ENCODE peak calls at places on chromosomes 12 and 14, in four cellular contexts. X is esophagus muscularis mucosa, G is Peyer's patch, C is neuronal stem cell. T is an unnamed sample.

GRCh38 chr12:68364893-68365725 is 32.9 kb upstream of the MDM1 start:
- DNase-seq in G (peak; percentile 85), X (peak; percentile 97), C (peak; percentile 32), T (peak; percentile 96)

GRCh38 chr12:22283006-22283506 is 51.5 kb downstream of the ST8SIA1 start:
- DNase-seq in X (no peak), G (no peak), C (no peak), T (no peak)

GRCh38 chr14:75864352-75864751 is 117.4 kb downstream of the TGFB3 start:
- DNase-seq in X (no peak), G (no peak), C (no peak), T (no peak)

GRCh38 chr12:19912996-19913395 is 455.3 kb upstream of the PDE3A start:
- DNase-seq in C (no peak), G (peak; percentile 59), X (no peak), T (peak; percentile 35)

GRCh38 chr14:29421156-29421728 is 506.4 kb downstream of the PRKD1 start:
- DNase-seq in X (no peak), G (no peak), C (no peak), T (no peak)

GRCh38 chr14:94481468-94482131 is 5.6 kb upstream of the SERPINA9 start:
- DNase-seq in G (no peak), C (no peak), X (no peak), T (no peak)

GRCh38 chr12:28776913-28777312 is 372.2 kb upstream of the FAR2 start:
- DNase-seq in C (no peak), G (no peak), X (no peak), T (no peak)

GRCh38 chr12:52082988-52083637 is 3.6 kb downstream of the SMIM41 start:
- DNase-seq in X (no peak), G (no peak), C (peak; percentile 68), T (no peak)

GRCh38 chr12:103560604-103561101 is 26.4 kb upstream of the STAB2 start:
- DNase-seq in G (no peak), X (peak; percentile 24), C (no peak), T (no peak)

GRCh38 chr14:47674546-47675238 is 713 bp downstream of the MDGA2 start:
- DNase-seq in X (no peak), G (no peak), C (peak; percentile 36), T (no peak)

GRCh38 chr14:105088812-105089745 is 23.8 kb upstream of the GPR132 start:
- DNase-seq in G (peak; percentile 54), C (no peak), X (no peak), T (no peak)
- H3K4me1 ChIP-seq in G (peaks cover 60% of the 10 kb centered on the region), C (peaks cover 23% of the 10 kb centered on the region), X (peaks cover 79% of the 10 kb centered on the region), T (peaks cover 49% of the 10 kb centered on the region)

GRCh38 chr12:3748620-3749019 is 4.3 kb downstream of the CRACR2A start:
- DNase-seq in G (no peak), C (no peak), X (no peak), T (no peak)
- H3K4me1 ChIP-seq in G (peaks cover 11% of the 10 kb centered on the region), C (peaks cover 6% of the 10 kb centered on the region), X (peaks cover 15% of the 10 kb centered on the region), T (peaks cover 6% of the 10 kb centered on the region)

GRCh38 chr12:128796439-128797118 is 27.2 kb downstream of the SLC15A4 start:
- DNase-seq in G (no peak), X (no peak), C (no peak), T (no peak)
- H3K4me1 ChIP-seq in G (no peaks in the 10 kb centered on the region), X (peaks cover 13% of the 10 kb centered on the region), C (peaks cover 13% of the 10 kb centered on the region), T (no peaks in the 10 kb centered on the region)

DNA sequence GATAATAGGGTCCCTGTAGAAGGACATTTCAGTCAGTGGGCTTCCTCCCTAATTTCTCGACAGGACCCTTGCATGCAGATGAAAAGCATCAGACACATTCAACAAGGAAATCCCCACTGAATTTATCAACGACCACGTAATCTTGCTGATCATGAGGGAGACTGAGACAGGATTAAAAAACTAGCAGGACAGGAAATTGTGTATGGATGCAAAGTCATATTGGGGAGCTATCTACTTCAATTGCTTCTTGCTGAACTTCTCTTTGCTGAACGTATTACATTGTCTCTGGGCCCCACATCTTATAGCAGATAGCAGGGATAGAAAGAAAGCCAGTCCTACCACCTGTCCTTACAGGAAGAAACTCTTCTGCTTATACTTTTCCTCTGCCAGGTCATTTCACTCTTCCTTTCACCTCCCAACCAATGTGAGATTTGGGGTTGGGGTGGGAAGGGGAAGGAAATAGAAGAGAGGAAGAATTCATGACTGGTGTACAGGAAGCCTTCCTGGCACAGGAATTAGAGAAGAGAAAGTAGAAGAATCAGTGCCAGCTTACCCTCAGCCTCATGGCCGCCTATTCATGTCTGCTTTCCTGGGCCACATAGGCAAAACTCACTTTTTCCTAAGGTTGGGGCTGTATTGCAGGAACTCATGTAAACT is 333.3 kb downstream of the ZFP36L1 start:
- DNase-seq in G (no peak), C (no peak), X (no peak), T (no peak)
- H3K4me1 ChIP-seq in G (peaks cover 16% of the 10 kb centered on the region), C (peaks cover 9% of the 10 kb centered on the region), X (peaks cover 28% of the 10 kb centered on the region), T (peaks cover 3% of the 10 kb centered on the region)

GRCh38 chr14:104800600-104801283 is at the start of gene ZBTB42:
- DNase-seq in C (no peak), G (peak; percentile 94), X (peak; percentile 92), T (peak; percentile 93)
- H3K4me1 ChIP-seq in C (peaks cover 14% of the 10 kb centered on the region), G (peaks cover 58% of the 10 kb centered on the region), X (peaks cover 86% of the 10 kb centered on the region), T (peaks cover 42% of the 10 kb centered on the region)

DNA sequence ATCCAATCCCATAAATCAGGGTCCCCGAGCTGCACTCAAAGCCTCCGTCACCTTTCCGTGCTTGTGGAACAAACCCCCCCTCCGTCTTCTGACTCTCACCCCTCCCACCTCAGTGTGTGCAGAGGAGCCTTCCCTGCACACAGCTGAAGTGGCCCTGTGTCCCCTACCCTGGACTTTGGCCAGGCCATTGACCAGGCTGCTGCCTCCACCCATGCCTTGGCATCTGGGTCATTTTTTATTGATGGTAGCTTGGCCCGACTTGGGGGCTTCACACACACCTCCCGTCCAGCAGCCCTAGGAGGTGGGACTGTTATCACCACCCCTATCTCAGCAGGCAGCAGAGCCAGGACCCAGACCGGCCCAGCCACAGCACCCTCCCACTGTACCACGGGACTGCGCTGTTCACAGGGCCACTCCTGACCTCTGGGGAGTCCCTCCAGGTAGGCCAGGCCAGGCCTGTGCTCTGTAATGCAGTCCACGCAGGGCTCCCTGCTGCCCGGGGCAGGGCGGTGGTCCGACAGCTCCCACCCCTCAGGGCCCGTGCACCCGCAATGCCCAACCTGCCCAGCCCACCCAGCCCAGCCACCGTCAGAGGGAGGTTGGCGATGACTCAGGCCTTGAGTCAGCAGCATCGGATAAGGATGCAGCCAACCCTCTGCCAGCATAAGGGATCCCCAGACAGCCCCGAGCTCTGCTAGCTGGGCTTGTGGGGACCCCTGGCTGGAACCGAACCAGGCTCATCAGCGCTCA is 9.2 kb upstream of the INF2 start:
- DNase-seq in C (no peak), X (no peak), G (peak; percentile 75), T (peak; percentile 50)
- H3K4me1 ChIP-seq in C (peaks cover 51% of the 10 kb centered on the region), X (peaks cover 67% of the 10 kb centered on the region), G (peaks cover 55% of the 10 kb centered on the region), T (peaks cover 55% of the 10 kb centered on the region)

T was measured in mucosa of descending colon.